ENCODE peak calls at places on chromosome 12, in four cellular contexts. I, K, N and L are unnamed samples. For H3K27me3, the result is how much of the 10 kb centered on the place peaks cover.

GRCh38 chr12:10169094-10169493 is 2.8 kb downstream of the OLR1 start:
- DNase-seq in I (no peak), K (no peak), N (no peak), L (no peak)

GRCh38 chr12:58046281-58046680 is 104.9 kb downstream of the ATP23 start:
- DNase-seq in I (no peak), K (no peak), N (no peak), L (no peak)

GRCh38 chr12:88579572-88579940 is 715 bp downstream of the KITLG start:
- DNase-seq in I (peak), K (no peak), N (no peak), L (peak)

GRCh38 chr12:107564946-107565345 is 120.7 kb upstream of the PWP1 start:
- DNase-seq in I (no peak), K (peak), N (peak), L (peak)

GRCh38 chr12:46266382-46266791 is 2.5 kb downstream of the SLC38A1 start:
- DNase-seq in I (peak), K (no peak), N (peak), L (no peak)

GRCh38 chr12:48165089-48166031 is 8.0 kb upstream of the ASB8 start:
- DNase-seq in I (no peak), K (peak), N (peak), L (peak)

GRCh38 chr12:42893196-42893595 is 303.6 kb upstream of the PRICKLE1 start:
- DNase-seq in I (no peak), K (no peak), N (no peak), L (no peak)

GRCh38 chr12:97063292-97063935 is 156.4 kb downstream of the NEDD1 start:
- DNase-seq in I (no peak), K (no peak), N (no peak), L (no peak)

GRCh38 chr12:78088391-78088832 is 257.7 kb downstream of the NAV3 start:
- DNase-seq in I (no peak), K (no peak), N (no peak), L (peak)
- H3K4me3 ChIP-seq in I (peak), K (no peak), N (no peak), L (no peak)

GRCh38 chr12:52790427-52791270 is 5.3 kb downstream of the KRT3 start:
- DNase-seq in I (no peak), K (no peak), N (no peak), L (peak)
- H3K27me3 ChIP-seq in I (under half), K (under half), N (under half), L (under half)

GRCh38 chr12:113462880-113463745 is 8.6 kb downstream of the LHX5 start:
- DNase-seq in I (no peak), K (peak), N (peak), L (peak)

GRCh38 chr12:113464852-113465719 is 6.6 kb downstream of the LHX5 start:
- DNase-seq in I (no peak), K (peak), N (peak), L (peak)

GRCh38 chr12:113465808-113466769 is 5.6 kb downstream of the LHX5 start:
- DNase-seq in I (no peak), K (peak), N (peak), L (peak)

GRCh38 chr12:113462117-113462774 is 9.4 kb downstream of the LHX5 start:
- DNase-seq in I (peak), K (peak), N (peak), L (peak)

GRCh38 chr12:113463746-113464743 is 7.6 kb downstream of the LHX5 start:
- DNase-seq in I (no peak), K (peak), N (peak), L (peak)
- H3K4me3 ChIP-seq in I (no peak), K (no peak), N (peak), L (no peak)

DNA sequence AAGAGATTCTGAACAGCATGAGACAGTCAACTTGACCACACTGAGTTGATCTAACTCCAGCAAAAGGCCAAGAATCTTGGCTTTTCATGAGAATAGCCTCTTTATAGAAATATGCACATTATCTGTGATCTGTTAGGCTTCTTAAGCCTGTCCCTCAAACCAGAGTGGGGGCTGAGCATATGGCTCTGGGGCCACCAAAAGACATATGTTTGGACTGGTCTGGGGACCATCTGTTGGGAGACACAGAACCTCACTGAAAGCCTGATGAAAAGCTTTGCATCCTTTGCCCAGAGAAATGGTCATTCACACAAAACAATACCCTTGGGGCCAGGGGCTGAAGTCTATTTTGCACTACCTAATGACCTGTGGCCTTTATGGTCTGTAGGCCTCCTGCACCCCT is 165.3 kb upstream of the PRMT8 start:
- DNase-seq in I (no peak), K (no peak), N (no peak), L (no peak)
- H3K27me3 ChIP-seq in I (under half), K (under half), N (under half), L (under half)

GRCh38 chr12:54032220-54032619 is 630 bp upstream of the HOXC5 start:
- DNase-seq in I (no peak), K (no peak), N (no peak), L (no peak)

GRCh38 chr12:54034784-54035310 is 2.0 kb downstream of the HOXC5 start:
- DNase-seq in I (no peak), K (no peak), N (peak), L (no peak)

GRCh38 chr12:54033980-54034783 is 1.3 kb downstream of the HOXC5 start:
- DNase-seq in I (no peak), K (no peak), N (peak), L (no peak)

GRCh38 chr12:54032627-54033100 is at the start of gene HOXC5:
- DNase-seq in I (peak), K (peak), N (peak), L (peak)

DNA sequence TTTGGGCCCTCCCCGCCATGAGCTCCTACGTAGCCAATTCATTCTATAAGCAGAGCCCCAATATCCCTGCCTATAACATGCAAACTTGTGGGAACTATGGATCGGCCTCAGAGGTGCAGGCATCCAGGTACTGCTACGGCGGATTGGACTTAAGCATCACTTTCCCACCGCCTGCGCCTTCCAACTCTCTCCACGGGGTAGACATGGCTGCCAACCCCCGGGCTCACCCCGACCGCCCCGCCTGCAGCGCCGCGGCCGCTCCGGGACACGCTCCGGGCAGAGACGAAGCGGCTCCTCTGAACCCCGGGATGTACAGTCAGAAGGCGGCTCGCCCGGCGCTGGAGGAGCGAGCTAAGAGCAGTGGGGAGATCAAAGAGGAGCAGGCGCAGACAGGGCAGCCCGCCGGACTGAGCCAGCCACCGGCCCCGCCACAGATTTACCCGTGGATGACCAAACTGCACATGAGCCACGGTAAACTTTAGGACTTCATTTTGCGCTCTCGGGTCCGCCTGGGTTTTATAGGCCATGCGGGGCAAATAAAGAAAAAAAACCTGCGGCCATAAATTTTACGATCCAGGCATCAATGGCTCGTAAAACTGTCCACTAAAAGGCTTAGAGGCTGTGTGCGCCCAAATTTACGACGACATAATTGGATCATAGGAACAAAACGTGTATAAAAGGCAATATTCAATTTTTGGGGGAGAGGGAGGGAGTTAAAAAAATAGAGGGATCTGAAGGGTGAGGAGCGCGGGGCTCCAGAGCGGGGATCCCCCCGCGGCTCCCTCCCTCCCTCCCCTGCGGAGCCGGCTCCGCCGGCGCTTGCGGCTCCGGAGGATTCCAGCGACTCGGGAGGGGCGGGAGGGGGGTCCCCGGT is 493 bp downstream of the HOXC5 start:
- DNase-seq in I (no peak), K (no peak), N (peak), L (no peak)
- H3K4me3 ChIP-seq in I (no peak), K (no peak), N (peak), L (peak)

GRCh38 chr12:101793401-101793800 is 37.4 kb downstream of the GNPTAB start:
- DNase-seq in I (no peak), K (no peak), N (no peak), L (peak)
- H3K27me3 ChIP-seq in I (under half), K (under half), N (under half), L (under half)

GRCh38 chr12:76035045-76035444 is 3.5 kb upstream of the PHLDA1 start:
- DNase-seq in I (no peak), K (no peak), N (no peak), L (no peak)

GRCh38 chr12:76031081-76031413 is 529 bp downstream of the PHLDA1 start:
- DNase-seq in I (no peak), K (no peak), N (no peak), L (no peak)

GRCh38 chr12:76032043-76032981 is 736 bp upstream of the PHLDA1 start:
- DNase-seq in I (peak), K (no peak), N (peak), L (peak)

GRCh38 chr12:76031414-76032042 is at the start of gene PHLDA1:
- DNase-seq in I (peak), K (peak), N (peak), L (peak)

GRCh38 chr12:76033116-76034001 is 1.8 kb upstream of the PHLDA1 start:
- DNase-seq in I (no peak), K (no peak), N (peak), L (peak)
- H3K4me3 ChIP-seq in I (no peak), K (no peak), N (peak), L (no peak)

GRCh38 chr12:5736016-5736415 is 209.0 kb downstream of the ANO2 start:
- DNase-seq in I (no peak), K (no peak), N (no peak), L (no peak)
- H3K27me3 ChIP-seq in I (under half), K (under half), N (under half), L (under half)